ENCODE peak calls at places on chromosome 1, in five cellular contexts. C is activated CD4-positive, alpha-beta T cell treated with anti-CD3 and anti-CD28 coated beads, Interleukin-2, amount 50 U/mL, for 1 hour; X is pulmonary artery endothelial cell; H is CD8-positive, alpha-beta T cell; G is IMR-90. Q is an unnamed sample.

GRCh38 chr1:33031506-33031905 is 5.2 kb downstream of the AK2 start:
- DNase-seq in C (no peak), X (no peak), H (no peak), G (no peak), Q (no peak)

GRCh38 chr1:228500901-228501871 is 14.0 kb downstream of the RNF187 start:
- DNase-seq in C (peak), X (peak), H (peak), G (peak), Q (peak)

GRCh38 chr1:2496087-2496622 is 20.1 kb downstream of the PLCH2 start:
- DNase-seq in C (no peak), X (no peak), H (peak), G (no peak), Q (no peak)

GRCh38 chr1:246069581-246069980 is 437.5 kb downstream of the SMYD3 start:
- DNase-seq in C (no peak), X (no peak), H (no peak), G (no peak), Q (no peak)

GRCh38 chr1:25222606-25223005 is 9.7 kb downstream of the SYF2 start:
- DNase-seq in C (no peak), X (no peak), H (no peak), G (no peak), Q (no peak)

GRCh38 chr1:31605908-31606427 is 11.5 kb upstream of the HCRTR1 start:
- DNase-seq in C (no peak), X (no peak), H (no peak), G (peak), Q (peak)

GRCh38 chr1:98099501-98099900 is 178.7 kb upstream of the DPYD start:
- DNase-seq in C (no peak), X (no peak), H (no peak), G (no peak), Q (no peak)

GRCh38 chr1:2555634-2556276 is 416 bp upstream of the TNFRSF14 start:
- DNase-seq in C (peak), X (no peak), H (peak), G (no peak), Q (peak)

GRCh38 chr1:119738100-119738720 is 26.5 kb downstream of the PHGDH start:
- DNase-seq in C (no peak), X (no peak), H (no peak), G (no peak), Q (no peak)